ENCODE peak calls at places on chromosomes 16 and 17, in five cellular contexts. H, M, F, R and S are unnamed samples. For H3K4me1, the result is how much of the 10 kb centered on the place peaks cover.

GRCh38 chr17:79607941-79608728 is 2.7 kb downstream of the RBFOX3 start:
- DNase-seq in H (peak), M (no peak), F (no peak), R (peak), S (no peak)

GRCh38 chr16:397135-397661 is at the start of gene NME4:
- DNase-seq in H (peak), M (peak), F (no peak), R (peak), S (no peak)

GRCh38 chr17:6070280-6070894 is at the start of gene WSCD1:
- DNase-seq in H (peak), M (no peak), F (no peak), R (no peak), S (no peak)

GRCh38 chr16:3089717-3090592 is 9.1 kb downstream of the ZSCAN10 start:
- DNase-seq in H (no peak), M (no peak), F (no peak), R (no peak), S (no peak)

GRCh38 chr17:14359251-14359939 is 58.5 kb downstream of the HS3ST3B1 start:
- DNase-seq in H (no peak), M (no peak), F (peak), R (no peak), S (no peak)

GRCh38 chr17:77579717-77580116 is 378.8 kb upstream of the TNRC6C start:
- DNase-seq in H (no peak), M (no peak), F (no peak), R (no peak), S (no peak)

GRCh38 chr16:17434006-17434405 is 36.8 kb downstream of the XYLT1 start:
- DNase-seq in H (no peak), M (no peak), F (no peak), R (no peak), S (no peak)

GRCh38 chr16:50644245-50644644 is 36.9 kb downstream of the SNX20 start:
- DNase-seq in H (no peak), M (no peak), F (no peak), R (no peak), S (no peak)

GRCh38 chr16:30417447-30418349 is 10.3 kb downstream of the ZNF771 start:
- DNase-seq in H (peak), M (peak), F (peak), R (peak), S (no peak)

GRCh38 chr17:44900894-44901293 is 1.6 kb upstream of the EFTUD2 start:
- DNase-seq in H (peak), M (no peak), F (no peak), R (peak), S (no peak)

GRCh38 chr16:89455178-89455577 is 35.2 kb downstream of the ANKRD11 start:
- DNase-seq in H (no peak), M (no peak), F (no peak), R (no peak), S (no peak)

GRCh38 chr17:3635474-3636153 is 436 bp downstream of the SHPK start:
- DNase-seq in H (no peak), M (no peak), F (no peak), R (no peak), S (no peak)

GRCh38 chr16:23917621-23918020 is 81.8 kb downstream of the PRKCB start:
- DNase-seq in H (no peak), M (no peak), F (no peak), R (no peak), S (no peak)

GRCh38 chr16:46929378-46930332 is 43.8 kb downstream of the DNAJA2 start:
- DNase-seq in H (peak), M (peak), F (peak), R (peak), S (no peak)

GRCh38 chr17:47252209-47252608 is 1.4 kb upstream of the ITGB3 start:
- DNase-seq in H (no peak), M (no peak), F (no peak), R (no peak), S (no peak)

GRCh38 chr17:17685775-17686291 is 4.6 kb downstream of the RAI1 start:
- DNase-seq in H (peak), M (no peak), F (no peak), R (no peak), S (no peak)

GRCh38 chr17:78745407-78746088 is 36.5 kb downstream of the CYTH1 start:
- DNase-seq in H (peak), M (no peak), F (peak), R (no peak), S (no peak)

GRCh38 chr17:4636474-4637100 is 4.9 kb downstream of the ALOX15 start:
- DNase-seq in H (no peak), M (no peak), F (no peak), R (no peak), S (no peak)

GRCh38 chr16:30491744-30492308 is 19.3 kb downstream of the ITGAL start:
- DNase-seq in H (peak), M (no peak), F (no peak), R (no peak), S (no peak)

GRCh38 chr17:60135951-60136666 is 13.7 kb upstream of the CA4 start:
- DNase-seq in H (no peak), M (no peak), F (no peak), R (peak), S (no peak)

GRCh38 chr16:14427371-14427948 is 202.6 kb downstream of the PARN start:
- DNase-seq in H (peak), M (no peak), F (no peak), R (no peak), S (no peak)

GRCh38 chr17:81039854-81040758 is 5.2 kb downstream of the BAIAP2 start:
- DNase-seq in H (peak), M (peak), F (no peak), R (no peak), S (no peak)

GRCh38 chr17:29933379-29933778 is 3.4 kb upstream of the SSH2 start:
- DNase-seq in H (peak), M (no peak), F (no peak), R (no peak), S (no peak)

GRCh38 chr16:50093607-50094570 is 28.1 kb downstream of the HEATR3 start:
- DNase-seq in H (no peak), M (no peak), F (peak), R (peak), S (peak)

GRCh38 chr16:63689068-63689467 is 1432.8 kb downstream of the CDH11 start:
- DNase-seq in H (no peak), M (no peak), F (no peak), R (no peak), S (no peak)

GRCh38 chr16:19882641-19883040 is 2.0 kb downstream of the GPRC5B start:
- DNase-seq in H (no peak), M (no peak), F (no peak), R (no peak), S (no peak)

DNA sequence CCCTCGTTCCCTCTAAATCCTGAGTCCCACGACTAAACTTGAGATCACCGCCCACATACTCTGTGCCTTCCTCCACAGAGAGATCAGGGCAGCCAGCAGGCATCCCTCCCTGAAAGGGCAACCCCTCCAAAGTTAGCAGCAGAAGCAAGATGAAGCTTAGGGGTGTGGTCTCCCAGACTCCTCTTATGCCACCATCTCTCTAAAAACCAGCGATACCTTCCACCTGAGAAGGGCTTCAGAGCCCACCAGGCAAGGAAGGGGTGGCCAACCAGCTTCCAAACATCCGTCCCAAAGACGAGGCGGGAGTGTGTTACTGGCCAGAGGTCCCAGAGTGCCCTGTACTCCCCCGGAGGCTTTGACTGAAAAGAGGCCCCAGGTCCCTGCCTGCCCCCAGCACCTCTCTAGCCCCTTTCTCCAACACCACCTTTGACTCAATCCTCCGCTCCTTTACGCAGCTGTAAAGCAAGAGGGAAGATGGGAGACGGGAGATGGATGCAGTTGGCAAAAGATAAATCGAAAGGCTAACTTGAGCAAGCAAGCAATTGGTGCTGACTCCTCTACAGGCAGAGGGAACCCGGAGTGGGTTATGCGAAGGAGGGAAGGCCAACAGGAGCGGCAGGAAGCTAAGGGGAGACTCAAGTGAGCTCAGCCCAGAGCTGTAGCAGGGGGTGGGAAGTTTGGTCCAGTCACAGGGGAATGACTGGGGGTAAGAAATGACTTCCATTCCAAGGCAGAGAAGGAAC is 1.1 kb downstream of the ST3GAL2 start:
- DNase-seq in H (no peak), M (peak), F (no peak), R (no peak), S (no peak)
- H3K27ac ChIP-seq in H (peak), M (peak), F (peak), R (peak), S (peak)

GRCh38 chr17:7352910-7353635 is 1.1 kb downstream of the KCTD11 start:
- DNase-seq in H (no peak), M (peak), F (no peak), R (no peak), S (no peak)

GRCh38 chr17:7352559-7352889 is 562 bp downstream of the KCTD11 start:
- DNase-seq in H (no peak), M (no peak), F (no peak), R (no peak), S (no peak)

GRCh38 chr17:7355053-7355452 is at the start of gene TMEM95:
- DNase-seq in H (no peak), M (peak), F (no peak), R (peak), S (no peak)

GRCh38 chr17:7354262-7354781 is 634 bp upstream of the TMEM95 start:
- DNase-seq in H (peak), M (peak), F (no peak), R (no peak), S (no peak)

GRCh38 chr17:7351665-7352558 is at the start of gene KCTD11:
- DNase-seq in H (peak), M (peak), F (peak), R (peak), S (peak)
- H3K4me1 ChIP-seq in H (half or more), M (under half), F (under half), R (half or more), S (under half)

GRCh38 chr16:68310441-68311315 is at the start of the genes PRMT7 and SLC7A6OS:
- DNase-seq in H (peak), M (peak), F (peak), R (peak), S (peak)
- TF ChIP-seq POLR2A in H (peak), M (peak), F (peak), R (peak), S (peak)

GRCh38 chr17:16286947-16287562 is 66.2 kb downstream of the CENPV start:
- DNase-seq in H (peak), M (peak), F (peak), R (peak), S (no peak)
- H3K27ac ChIP-seq in H (peak), M (peak), F (peak), R (peak), S (peak)

DNA sequence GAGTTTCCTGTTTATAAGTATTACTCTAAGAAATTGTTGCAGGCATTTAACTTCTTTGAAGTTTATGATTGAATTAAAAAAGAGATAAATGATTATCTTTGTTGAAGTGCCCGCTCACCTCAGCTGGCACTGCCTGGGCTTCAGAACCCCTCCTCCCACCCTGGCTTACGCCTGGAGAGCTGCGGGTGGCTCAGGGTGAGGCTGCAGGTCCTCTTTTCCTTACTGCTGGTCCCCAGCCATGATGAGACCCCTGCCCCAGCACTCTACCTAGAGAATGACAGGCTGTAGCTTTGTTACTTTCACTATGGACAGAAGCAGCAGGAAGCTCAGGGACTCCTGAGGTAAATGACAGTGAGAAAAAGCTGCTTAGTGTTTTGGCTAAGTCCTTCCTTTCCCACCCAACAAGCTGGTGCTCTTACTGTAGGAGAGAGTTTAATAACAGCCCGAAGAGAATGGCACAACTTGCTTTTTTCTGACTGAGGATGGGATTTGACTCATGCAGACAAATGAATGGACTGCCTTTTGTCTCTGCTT is 62.1 kb downstream of the EPN2 start:
- DNase-seq in H (no peak), M (no peak), F (no peak), R (no peak), S (no peak)
- H3K4me1 ChIP-seq in H (under half), M (under half), F (under half), R (under half), S (half or more)

GRCh38 chr17:58335779-58336455 is 7.3 kb upstream of the TSPOAP1 start:
- DNase-seq in H (no peak), M (no peak), F (peak), R (peak), S (no peak)
- TF ChIP-seq POLR2A in H (no peak), M (no peak), F (peak), R (no peak), S (no peak)

GRCh38 chr17:74449773-74450172 is 16.7 kb upstream of the CD300A start:
- DNase-seq in H (no peak), M (no peak), F (no peak), R (no peak), S (no peak)

GRCh38 chr17:74449306-74449705 is 17.1 kb upstream of the CD300A start:
- DNase-seq in H (no peak), M (no peak), F (no peak), R (no peak), S (no peak)

GRCh38 chr17:74448774-74449173 is 16.9 kb downstream of the GPRC5C start:
- DNase-seq in H (no peak), M (no peak), F (no peak), R (no peak), S (no peak)

GRCh38 chr17:74446551-74447500 is 14.9 kb downstream of the GPRC5C start:
- DNase-seq in H (no peak), M (peak), F (no peak), R (no peak), S (no peak)

GRCh38 chr17:74447628-74448159 is 15.8 kb downstream of the GPRC5C start:
- DNase-seq in H (no peak), M (no peak), F (no peak), R (no peak), S (no peak)
- H3K27ac ChIP-seq in H (no peak), M (no peak), F (no peak), R (peak), S (peak)

GRCh38 chr17:72613411-72614292 is 478.8 kb downstream of the SLC39A11 start:
- DNase-seq in H (peak), M (no peak), F (no peak), R (no peak), S (no peak)
- H3K4me1 ChIP-seq in H (half or more), M (under half), F (under half), R (under half), S (under half)